ENCODE peak calls at places on chromosomes 12 and 14, in four cellular contexts. One of them, this sample, is unnamed. For H3K4me1, the result is how much of the 10 kb centered on the place peaks cover.

GRCh38 chr12:131189781-131190180 is 236.1 kb downstream of the ADGRD1 start:
- DNase-seq in HCT116: no peak
- DNase-seq in body of pancreas: no peak
- DNase-seq in heart left ventricle: no peak
- DNase-seq in this sample: no peak

GRCh38 chr14:24695265-24696241 is 61.6 kb upstream of the GZMB start:
- DNase-seq in HCT116: no peak
- DNase-seq in body of pancreas: no peak
- DNase-seq in heart left ventricle: no peak
- DNase-seq in this sample: no peak

GRCh38 chr12:119695034-119695433 is 27.1 kb downstream of the PRKAB1 start:
- DNase-seq in HCT116: no peak
- DNase-seq in body of pancreas: no peak
- DNase-seq in heart left ventricle: no peak
- DNase-seq in this sample: no peak

GRCh38 chr12:56486694-56487093 is 1.3 kb downstream of the GLS2 start:
- DNase-seq in HCT116: no peak
- DNase-seq in body of pancreas: no peak
- DNase-seq in heart left ventricle: no peak
- DNase-seq in this sample: no peak

GRCh38 chr14:73718742-73719251 is 4.6 kb upstream of the PNMA1 start:
- DNase-seq in HCT116: no peak
- DNase-seq in body of pancreas: no peak
- DNase-seq in heart left ventricle: no peak
- DNase-seq in this sample: no peak

GRCh38 chr14:61033851-61034250 is 52.8 kb downstream of the SLC38A6 start:
- DNase-seq in HCT116: no peak
- DNase-seq in body of pancreas: no peak
- DNase-seq in heart left ventricle: no peak
- DNase-seq in this sample: no peak

GRCh38 chr14:23056956-23057756 is at the start of gene CDH24:
- DNase-seq in HCT116: no peak
- DNase-seq in body of pancreas: peak
- DNase-seq in heart left ventricle: peak
- DNase-seq in this sample: no peak

GRCh38 chr14:69315302-69315701 is 55.3 kb downstream of the GALNT16 start:
- DNase-seq in HCT116: no peak
- DNase-seq in body of pancreas: no peak
- DNase-seq in heart left ventricle: peak
- DNase-seq in this sample: no peak

GRCh38 chr12:122350444-122350843 is 72.0 kb downstream of the CLIP1 start:
- DNase-seq in HCT116: no peak
- DNase-seq in body of pancreas: no peak
- DNase-seq in heart left ventricle: peak
- DNase-seq in this sample: no peak

GRCh38 chr12:101838628-101839323 is 8.0 kb upstream of the GNPTAB start:
- DNase-seq in HCT116: no peak
- DNase-seq in body of pancreas: no peak
- DNase-seq in heart left ventricle: no peak
- DNase-seq in this sample: no peak

GRCh38 chr14:53963491-53964227 is 7.0 kb upstream of the BMP4 start:
- DNase-seq in HCT116: no peak
- DNase-seq in body of pancreas: peak
- DNase-seq in heart left ventricle: peak
- DNase-seq in this sample: no peak

GRCh38 chr12:19915392-19916192 is 452.7 kb upstream of the PDE3A start:
- DNase-seq in HCT116: peak
- DNase-seq in body of pancreas: peak
- DNase-seq in heart left ventricle: no peak
- DNase-seq in this sample: no peak

GRCh38 chr12:115468087-115468510 is 784.1 kb upstream of the TBX3 start:
- DNase-seq in HCT116: no peak
- DNase-seq in body of pancreas: peak
- DNase-seq in heart left ventricle: no peak
- DNase-seq in this sample: no peak

GRCh38 chr12:15928870-15929571 is 17.9 kb downstream of the DERA start:
- DNase-seq in HCT116: no peak
- DNase-seq in body of pancreas: peak
- DNase-seq in heart left ventricle: peak
- DNase-seq in this sample: no peak

GRCh38 chr12:1593232-1594044 is 943 bp downstream of the FBXL14 start:
- DNase-seq in HCT116: no peak
- DNase-seq in body of pancreas: peak
- DNase-seq in heart left ventricle: peak
- DNase-seq in this sample: no peak

GRCh38 chr14:59055439-59056045 is 132.9 kb upstream of the DAAM1 start:
- DNase-seq in HCT116: peak
- DNase-seq in body of pancreas: peak
- DNase-seq in heart left ventricle: no peak
- DNase-seq in this sample: no peak

GRCh38 chr12:14723763-14724162 is 27.4 kb upstream of the GUCY2C start:
- DNase-seq in HCT116: peak
- DNase-seq in body of pancreas: peak
- DNase-seq in heart left ventricle: peak
- DNase-seq in this sample: no peak

GRCh38 chr12:11833174-11833895 is 183.9 kb downstream of the ETV6 start:
- DNase-seq in HCT116: no peak
- DNase-seq in body of pancreas: no peak
- DNase-seq in heart left ventricle: no peak
- DNase-seq in this sample: no peak

GRCh38 chr12:272942-273906 is 10.6 kb upstream of the SLC6A13 start:
- DNase-seq in HCT116: no peak
- DNase-seq in body of pancreas: no peak
- DNase-seq in heart left ventricle: no peak
- DNase-seq in this sample: no peak

GRCh38 chr12:10720974-10721565 is 2.1 kb downstream of the YBX3 start:
- DNase-seq in HCT116: no peak
- DNase-seq in body of pancreas: no peak
- DNase-seq in heart left ventricle: no peak
- DNase-seq in this sample: no peak

GRCh38 chr12:6361834-6362233 is 13.5 kb downstream of the SCNN1A start:
- DNase-seq in HCT116: no peak
- DNase-seq in body of pancreas: peak
- DNase-seq in heart left ventricle: no peak
- DNase-seq in this sample: no peak

GRCh38 chr12:6839482-6840201 is 1.1 kb upstream of the GNB3 start:
- DNase-seq in HCT116: no peak
- DNase-seq in body of pancreas: no peak
- DNase-seq in heart left ventricle: no peak
- DNase-seq in this sample: no peak

DNA sequence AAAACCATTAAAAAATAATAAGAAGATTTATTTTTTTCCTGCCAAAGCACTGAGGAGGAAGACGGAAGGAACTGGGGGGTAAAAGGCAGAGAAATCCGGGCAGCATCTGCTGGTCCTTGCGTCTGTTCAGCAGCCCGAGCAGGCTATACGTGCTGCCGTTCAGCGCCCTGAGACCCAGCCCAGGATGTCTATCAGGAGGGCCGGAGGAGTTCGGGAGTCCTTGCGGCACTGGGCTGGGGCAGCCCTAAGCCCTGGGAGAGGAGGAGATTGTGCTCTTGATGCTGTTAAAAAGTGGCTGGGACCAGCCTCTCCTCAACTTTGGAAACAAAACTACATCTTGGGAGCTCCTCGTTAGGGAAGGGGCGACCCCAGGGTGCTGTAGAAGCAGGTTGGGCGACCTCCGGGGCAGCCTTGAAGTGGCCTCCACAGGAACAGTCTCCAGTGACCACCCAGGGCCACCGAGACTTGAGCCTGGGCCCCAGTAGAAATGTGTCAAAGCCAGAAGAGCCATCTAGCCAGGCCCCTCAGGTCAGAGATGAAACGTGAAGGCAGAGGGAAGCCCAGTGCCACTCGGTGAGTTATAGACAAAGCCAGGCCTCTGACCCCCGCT is 14.3 kb downstream of the PGF start:
- DNase-seq in HCT116: no peak
- DNase-seq in body of pancreas: no peak
- DNase-seq in heart left ventricle: no peak
- DNase-seq in this sample: no peak
- TF ChIP-seq POLR2A in HCT116: no peak
- TF ChIP-seq POLR2A in body of pancreas: no peak
- TF ChIP-seq POLR2A in heart left ventricle: no peak
- TF ChIP-seq POLR2A in this sample: no peak

DNA sequence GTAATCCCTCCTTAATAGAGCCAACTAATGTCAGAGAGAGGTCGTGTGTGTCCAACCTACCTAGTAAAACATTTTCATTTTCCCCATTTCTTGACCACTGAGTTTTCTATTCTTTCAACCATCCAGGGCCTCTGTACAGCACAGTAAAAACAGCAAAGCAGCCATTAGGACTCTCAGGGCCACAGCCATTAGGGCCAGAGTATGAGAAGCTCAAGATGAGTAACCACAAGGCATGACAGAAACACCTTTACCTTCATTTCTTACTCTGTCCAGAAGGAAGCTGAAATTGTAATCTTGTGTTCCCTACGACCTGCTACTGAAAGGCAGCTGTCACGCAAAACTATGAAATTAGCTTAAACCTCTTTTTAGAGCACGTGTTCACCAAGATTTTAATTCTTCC is 2.3 kb downstream of the SPPL3 start:
- DNase-seq in HCT116: no peak
- DNase-seq in body of pancreas: no peak
- DNase-seq in heart left ventricle: no peak
- DNase-seq in this sample: no peak
- H3K4me3 ChIP-seq in HCT116: no peak
- H3K4me3 ChIP-seq in body of pancreas: no peak
- H3K4me3 ChIP-seq in heart left ventricle: no peak
- H3K4me3 ChIP-seq in this sample: peak

GRCh38 chr14:76954371-76954770 is 74.1 kb downstream of the IRF2BPL start:
- DNase-seq in HCT116: no peak
- DNase-seq in body of pancreas: no peak
- DNase-seq in heart left ventricle: no peak
- DNase-seq in this sample: no peak
- H3K4me1 ChIP-seq in HCT116: half or more
- H3K4me1 ChIP-seq in body of pancreas: half or more
- H3K4me1 ChIP-seq in heart left ventricle: under half
- H3K4me1 ChIP-seq in this sample: half or more

DNA sequence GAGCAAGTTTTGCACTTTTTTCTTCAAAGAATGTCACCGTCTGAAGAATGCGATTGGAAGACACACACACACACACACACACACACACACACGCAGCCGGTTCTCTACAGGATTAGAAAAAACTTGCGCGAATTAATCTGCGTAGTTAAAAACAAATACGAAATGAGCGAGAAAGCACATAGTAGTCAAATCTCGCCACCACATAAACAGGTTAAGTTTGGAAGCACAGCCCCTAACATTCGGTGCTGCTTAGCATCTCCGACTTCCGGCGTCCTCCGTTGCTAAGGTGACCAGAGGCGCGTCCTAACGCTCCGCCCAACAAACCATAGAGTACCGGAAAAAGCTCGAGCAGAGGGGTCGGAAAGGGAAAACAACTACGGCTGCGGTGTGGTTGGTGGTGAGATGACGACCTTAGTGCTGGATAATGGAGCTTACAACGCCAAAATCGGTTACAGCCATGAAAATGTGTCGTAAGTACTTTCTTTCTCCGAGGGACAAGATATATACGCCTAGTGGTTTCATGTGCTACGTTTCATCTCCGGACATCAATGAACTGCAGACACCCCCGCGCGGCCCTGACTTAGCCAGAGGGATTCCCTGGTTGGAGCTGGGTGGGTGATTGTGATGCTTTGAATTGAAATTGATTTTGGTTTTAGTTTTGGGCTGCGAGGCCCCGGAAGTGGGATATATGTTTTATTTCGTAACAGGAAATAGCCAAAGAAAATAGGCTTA is at the start of gene ACTR6:
- DNase-seq in HCT116: peak
- DNase-seq in body of pancreas: peak
- DNase-seq in heart left ventricle: peak
- DNase-seq in this sample: peak
- TF ChIP-seq POLR2A in HCT116: peak
- TF ChIP-seq POLR2A in body of pancreas: peak
- TF ChIP-seq POLR2A in heart left ventricle: no peak
- TF ChIP-seq POLR2A in this sample: no peak

DNA sequence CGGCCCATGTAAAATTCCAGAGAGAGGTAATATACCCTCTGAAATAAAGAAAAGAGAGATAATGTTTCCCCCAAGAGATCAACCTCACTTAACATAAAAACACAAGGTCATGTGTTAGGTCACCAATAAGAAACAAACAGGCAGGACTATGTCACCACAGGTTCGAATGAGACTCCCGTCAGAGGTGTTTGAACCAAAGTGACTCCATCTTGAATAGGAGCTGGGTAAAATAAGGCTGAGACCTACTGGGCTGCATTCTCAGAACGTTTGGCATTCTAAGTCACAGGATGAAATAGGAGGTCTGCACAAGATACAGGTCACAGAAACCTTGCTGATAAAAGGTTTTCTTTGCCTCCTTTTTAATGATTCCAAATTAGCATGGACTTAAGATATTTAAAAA is 6.5 kb downstream of the PYGL start:
- DNase-seq in HCT116: no peak
- DNase-seq in body of pancreas: no peak
- DNase-seq in heart left ventricle: no peak
- DNase-seq in this sample: no peak
- H3K4me3 ChIP-seq in HCT116: no peak
- H3K4me3 ChIP-seq in body of pancreas: no peak
- H3K4me3 ChIP-seq in heart left ventricle: no peak
- H3K4me3 ChIP-seq in this sample: no peak

DNA sequence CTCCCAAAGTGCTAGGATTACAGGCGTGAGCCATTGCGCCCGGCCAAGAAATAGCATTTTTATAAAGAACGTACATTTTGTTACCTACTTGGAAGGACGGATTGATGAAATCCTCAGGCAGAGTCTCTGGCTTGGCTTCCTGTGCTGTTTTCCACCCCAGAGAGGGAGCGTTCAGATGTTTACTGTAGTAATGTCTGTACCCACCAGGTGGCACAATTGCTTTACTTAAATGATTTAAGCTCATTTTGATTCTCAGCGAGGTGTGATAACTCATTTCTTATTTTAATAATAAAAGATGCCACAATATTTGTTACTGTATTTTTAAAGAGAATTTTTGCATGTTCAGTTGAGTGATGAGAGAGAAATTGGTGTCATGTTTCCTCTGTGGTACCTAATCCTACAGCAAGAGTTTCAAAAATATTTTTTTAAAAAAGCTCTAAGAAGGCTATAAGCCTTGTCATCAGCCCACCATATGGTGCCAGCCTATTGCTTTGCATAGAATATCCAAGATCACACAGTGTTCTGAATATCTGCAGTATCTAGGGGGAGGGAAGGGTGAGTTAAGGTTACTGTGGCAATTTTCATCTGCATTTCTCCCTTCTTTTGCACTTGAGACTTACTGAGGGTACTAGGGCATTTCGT is 82.6 kb upstream of the TRAF3 start:
- DNase-seq in HCT116: peak
- DNase-seq in body of pancreas: peak
- DNase-seq in heart left ventricle: peak
- DNase-seq in this sample: no peak
- H3K4me1 ChIP-seq in HCT116: under half
- H3K4me1 ChIP-seq in body of pancreas: under half
- H3K4me1 ChIP-seq in heart left ventricle: under half
- H3K4me1 ChIP-seq in this sample: under half

GRCh38 chr14:93206793-93207467 is at the start of the genes GON7 and UBR7:
- DNase-seq in HCT116: peak
- DNase-seq in body of pancreas: peak
- DNase-seq in heart left ventricle: peak
- DNase-seq in this sample: peak
- TF ChIP-seq POLR2A in HCT116: peak
- TF ChIP-seq POLR2A in body of pancreas: peak
- TF ChIP-seq POLR2A in heart left ventricle: no peak
- TF ChIP-seq POLR2A in this sample: peak